ENCODE peak calls at places on chromosome 1, in five cellular contexts. Z is spleen, O is adrenal gland, U is IMR-90, K is cardiac muscle cell. C is an unnamed sample.

GRCh38 chr1:197567442-197567841 is 207.8 kb downstream of the DENND1B start:
- DNase-seq in Z (no peak), O (no peak), U (no peak), K (no peak), C (no peak)

GRCh38 chr1:159953866-159954515 is at the start of gene SLAMF9:
- DNase-seq in Z (peak), O (no peak), U (peak), K (no peak), C (no peak)

GRCh38 chr1:160115545-160116276 is at the start of gene ATP1A2:
- DNase-seq in Z (no peak), O (no peak), U (no peak), K (peak), C (no peak)

GRCh38 chr1:55517036-55517435 is 301.9 kb upstream of the USP24 start:
- DNase-seq in Z (no peak), O (no peak), U (no peak), K (no peak), C (no peak)

GRCh38 chr1:82225407-82226197 is 424.9 kb downstream of the ADGRL2 start:
- DNase-seq in Z (no peak), O (no peak), U (no peak), K (no peak), C (no peak)

GRCh38 chr1:8463144-8463927 is 145.4 kb downstream of the SLC45A1 start:
- DNase-seq in Z (no peak), O (peak), U (peak), K (peak), C (no peak)

GRCh38 chr1:198679535-198680173 is 40.8 kb downstream of the PTPRC start:
- DNase-seq in Z (peak), O (no peak), U (no peak), K (no peak), C (no peak)

GRCh38 chr1:180451504-180451903 is 50.9 kb downstream of the ACBD6 start:
- DNase-seq in Z (no peak), O (no peak), U (no peak), K (no peak), C (no peak)

GRCh38 chr1:93172778-93173177 is 7.4 kb downstream of the TMED5 start:
- DNase-seq in Z (no peak), O (no peak), U (peak), K (peak), C (no peak)

GRCh38 chr1:201066986-201067385 is 43.5 kb upstream of the KIF21B start:
- DNase-seq in Z (no peak), O (no peak), U (no peak), K (no peak), C (no peak)

GRCh38 chr1:95659166-95659565 is 425.2 kb downstream of the RWDD3 start:
- DNase-seq in Z (no peak), O (no peak), U (no peak), K (no peak), C (no peak)

GRCh38 chr1:78427506-78427905 is 63.3 kb upstream of the PTGFR start:
- DNase-seq in Z (no peak), O (no peak), U (no peak), K (no peak), C (no peak)

GRCh38 chr1:118992426-118992825 is 4.3 kb upstream of the TBX15 start:
- DNase-seq in Z (no peak), O (no peak), U (no peak), K (no peak), C (no peak)

GRCh38 chr1:23673086-23673813 is 18.4 kb upstream of the RPL11 start:
- DNase-seq in Z (no peak), O (peak), U (peak), K (peak), C (no peak)

GRCh38 chr1:2115922-2116341 is 65.7 kb downstream of the PRKCZ start:
- DNase-seq in Z (no peak), O (no peak), U (peak), K (peak), C (peak)

GRCh38 chr1:212460376-212460775 is 27.7 kb downstream of the NENF start:
- DNase-seq in Z (peak), O (no peak), U (no peak), K (no peak), C (no peak)

GRCh38 chr1:30416221-30416820 is 307.1 kb downstream of the MATN1 start:
- DNase-seq in Z (no peak), O (no peak), U (no peak), K (no peak), C (no peak)

GRCh38 chr1:42506576-42506975 is 43.5 kb downstream of the CCDC30 start:
- DNase-seq in Z (no peak), O (no peak), U (no peak), K (no peak), C (no peak)

GRCh38 chr1:168360622-168361021 is 79.9 kb downstream of the TBX19 start:
- DNase-seq in Z (no peak), O (no peak), U (no peak), K (no peak), C (no peak)

GRCh38 chr1:156062189-156062588 is 1.2 kb downstream of the RAB25 start:
- DNase-seq in Z (no peak), O (no peak), U (peak), K (no peak), C (no peak)

GRCh38 chr1:171188388-171189266 is 3.5 kb downstream of the FMO2 start:
- DNase-seq in Z (no peak), O (peak), U (peak), K (peak), C (no peak)

GRCh38 chr1:22461100-22461499 is 9.4 kb downstream of the ZBTB40 start:
- DNase-seq in Z (no peak), O (no peak), U (no peak), K (no peak), C (no peak)

GRCh38 chr1:18684306-18684705 is 53.7 kb downstream of the PAX7 start:
- DNase-seq in Z (no peak), O (no peak), U (no peak), K (no peak), C (no peak)

GRCh38 chr1:185463433-185463832 is 146.4 kb upstream of the IVNS1ABP start:
- DNase-seq in Z (no peak), O (no peak), U (no peak), K (no peak), C (no peak)

GRCh38 chr1:203628185-203628996 is 1.8 kb downstream of the ATP2B4 start:
- DNase-seq in Z (peak), O (peak), U (peak), K (peak), C (peak)
- TF ChIP-seq CTCF in Z (no peak), O (no peak), U (peak), K (peak), C (no peak)

DNA sequence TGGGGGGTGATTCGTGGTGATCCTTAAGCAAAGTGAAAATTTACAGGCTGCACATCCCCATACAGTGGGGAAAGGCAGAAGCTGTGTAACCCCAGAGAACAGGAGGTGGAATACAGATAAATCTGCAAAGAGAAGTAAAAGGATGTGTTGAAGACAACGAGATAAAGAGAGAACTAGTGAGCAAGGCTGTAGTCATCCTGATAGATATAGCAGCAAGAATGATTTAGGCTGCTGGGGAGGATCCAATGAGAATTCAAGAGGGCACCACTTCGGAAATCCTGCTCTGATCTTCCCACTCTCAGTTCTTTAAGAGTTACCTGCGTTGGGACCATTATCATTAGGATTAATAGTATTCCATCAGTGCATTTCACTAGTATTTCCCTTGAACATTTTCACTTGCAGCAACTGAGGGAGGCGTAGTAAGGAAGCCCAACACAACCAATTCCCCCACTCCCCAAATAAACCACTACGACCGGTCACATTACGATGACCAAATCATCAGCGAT is at the start of gene BRINP3:
- DNase-seq in Z (no peak), O (no peak), U (peak), K (no peak), C (no peak)
- H3K27ac ChIP-seq in Z (no peak), O (no peak), U (no peak), K (no peak), C (no peak)

GRCh38 chr1:98662354-98662665 is 789 bp downstream of the SNX7 start:
- DNase-seq in Z (no peak), O (no peak), U (peak), K (no peak), C (no peak)
- H3K4me3 ChIP-seq in Z (peak), O (peak), U (peak), K (peak), C (peak)

DNA sequence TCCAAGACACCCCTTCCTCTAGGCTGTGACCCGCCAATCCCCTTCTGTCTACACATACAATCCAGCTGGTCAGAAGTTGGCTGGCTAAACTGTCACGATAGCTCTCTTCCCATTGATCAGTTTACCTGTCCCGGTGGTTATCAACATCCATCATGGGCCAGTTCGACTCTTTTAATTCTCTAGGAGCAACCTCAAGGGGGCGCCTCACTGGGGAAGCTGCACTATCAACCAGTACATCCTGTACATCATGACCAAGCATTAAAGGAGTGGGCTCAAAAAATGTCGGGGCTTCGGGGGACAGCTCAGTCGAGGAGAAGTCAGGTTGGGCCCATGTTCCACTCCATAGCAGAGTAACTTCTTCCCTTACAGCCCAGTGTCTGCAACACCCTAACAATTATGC is 53.2 kb upstream of the B3GALNT2 start:
- DNase-seq in Z (no peak), O (no peak), U (no peak), K (no peak), C (no peak)
- TF ChIP-seq CTCF in Z (no peak), O (no peak), U (no peak), K (peak), C (no peak)

C was measured in upper lobe of right lung.